ENCODE peak calls at places on chromosomes 5 and 9, in five cellular contexts. G, E, S, N and K are unnamed samples.
A peak's percentile ranks its signal among the peaks of the same experiment; 100 is the strongest.

GRCh38 chr9:113359385-113359784 is 10.0 kb downstream of the BSPRY start:
- DNase-seq in G (no peak), E (no peak), S (no peak), N (no peak), K (no peak)

GRCh38 chr9:129576546-129577543 is 44.1 kb downstream of the C9orf50 start:
- DNase-seq in G (peak; percentile 87), E (no peak), S (no peak), N (no peak), K (no peak)

GRCh38 chr5:178111925-178112324 is 1.4 kb upstream of the N4BP3 start:
- DNase-seq in G (no peak), E (no peak), S (no peak), N (no peak), K (no peak)

GRCh38 chr5:149381986-149382338 is 2.9 kb upstream of the IL17B start:
- DNase-seq in G (peak; percentile 90), E (peak; percentile 60), S (no peak), N (peak; percentile 76), K (no peak)

GRCh38 chr5:116685069-116685468 is 110.4 kb upstream of the SEMA6A start:
- DNase-seq in G (no peak), E (no peak), S (no peak), N (no peak), K (no peak)

GRCh38 chr5:4295663-4296339 is 700.2 kb downstream of the IRX1 start:
- DNase-seq in G (no peak), E (no peak), S (no peak), N (no peak), K (no peak)

GRCh38 chr5:90934738-90935137 is 376.1 kb downstream of the ADGRV1 start:
- DNase-seq in G (no peak), E (no peak), S (no peak), N (no peak), K (no peak)

GRCh38 chr9:129570450-129571297 is 50.2 kb downstream of the C9orf50 start:
- DNase-seq in G (peak; percentile 85), E (no peak), S (peak; percentile 67), N (no peak), K (no peak)

GRCh38 chr5:175045820-175046219 is 321.4 kb downstream of the MSX2 start:
- DNase-seq in G (no peak), E (no peak), S (no peak), N (no peak), K (no peak)

GRCh38 chr5:39189297-39189955 is 29.9 kb downstream of the FYB1 start:
- DNase-seq in G (no peak), E (no peak), S (no peak), N (no peak), K (no peak)

GRCh38 chr5:163916376-163916775 is 411.0 kb downstream of the MAT2B start:
- DNase-seq in G (no peak), E (no peak), S (no peak), N (peak; percentile 47), K (no peak)

GRCh38 chr9:78040726-78041125 is 9.1 kb upstream of the GNAQ start:
- DNase-seq in G (no peak), E (no peak), S (no peak), N (no peak), K (no peak)

GRCh38 chr9:79638806-79639205 is 67.0 kb downstream of the TLE4 start:
- DNase-seq in G (no peak), E (no peak), S (no peak), N (no peak), K (no peak)

GRCh38 chr9:89372230-89372816 is 54.0 kb downstream of the SECISBP2 start:
- DNase-seq in G (no peak), E (peak; percentile 26), S (no peak), N (no peak), K (no peak)

GRCh38 chr5:173907284-173907683 is 19.1 kb downstream of the CPEB4 start:
- DNase-seq in G (no peak), E (no peak), S (no peak), N (no peak), K (no peak)

GRCh38 chr9:114117996-114118830 is 19.1 kb upstream of the KIF12 start:
- DNase-seq in G (peak; percentile 85), E (no peak), S (no peak), N (no peak), K (peak; percentile 2)

GRCh38 chr5:88689662-88690351 is 193.2 kb downstream of the MEF2C start:
- DNase-seq in G (peak; percentile 72), E (no peak), S (no peak), N (no peak), K (no peak)

GRCh38 chr5:146213210-146213838 is 9.9 kb downstream of the RBM27 start:
- DNase-seq in G (no peak), E (no peak), S (no peak), N (no peak), K (no peak)

GRCh38 chr5:111948517-111948916 is 191.5 kb upstream of the NREP start:
- DNase-seq in G (no peak), E (no peak), S (peak; percentile 79), N (no peak), K (no peak)

GRCh38 chr9:110141118-110141797 is 66.7 kb downstream of the C9orf152 start:
- DNase-seq in G (peak; percentile 80), E (no peak), S (peak; percentile 86), N (no peak), K (no peak)

GRCh38 chr9:109349431-109349846 is 28.6 kb upstream of the EPB41L4B start:
- DNase-seq in G (no peak), E (no peak), S (peak; percentile 65), N (no peak), K (no peak)

GRCh38 chr9:118283488-118283887 is 579.3 kb downstream of the TLR4 start:
- DNase-seq in G (no peak), E (no peak), S (no peak), N (no peak), K (no peak)

GRCh38 chr5:144017631-144018030 is 152.8 kb downstream of the YIPF5 start:
- DNase-seq in G (no peak), E (no peak), S (no peak), N (no peak), K (no peak)

GRCh38 chr9:125913551-125913950 is 166.4 kb downstream of the PBX3 start:
- DNase-seq in G (no peak), E (no peak), S (no peak), N (no peak), K (no peak)

GRCh38 chr9:70587143-70587710 is 172.8 kb upstream of the KLF9 start:
- DNase-seq in G (no peak), E (no peak), S (peak; percentile 40), N (no peak), K (no peak)

GRCh38 chr9:94250456-94250855 is 8.6 kb upstream of the ZNF169 start:
- DNase-seq in G (no peak), E (peak; percentile 17), S (no peak), N (no peak), K (no peak)

GRCh38 chr9:17744786-17745185 is 165.9 kb downstream of the SH3GL2 start:
- DNase-seq in G (no peak), E (no peak), S (no peak), N (no peak), K (no peak)

GRCh38 chr5:138942861-138943260 is 67.7 kb upstream of the LRRTM2 start:
- DNase-seq in G (peak; percentile 48), E (no peak), S (no peak), N (no peak), K (no peak)